ENCODE peak calls at places on chromosomes 3 and 15, in ten cellular contexts. Q is T follicular helper cell; J is progenitor cell of endocrine pancreas; K is stimulated activated CD4-positive, alpha-beta T cell treated with anti-CD3 and anti-CD28 coated beads, Interleukin-15, amount 100 ng/mL, for 24 hours; X is activated T-helper 1 cell treated with anti-CD3 and anti-CD28 coated beads, Interleukin-2, amount 50 U/mL, for 16 hours; E is DND-41; W is substantia nigra; F is psoas muscle; H is activated naive CD8-positive, alpha-beta T cell treated with anti-CD3 and anti-CD28 coated beads, Interleukin-2, amount 10 ng/mL, durations not matched to agents 7 days and 5 days; C is SJSA1. D is an unnamed sample.

GRCh38 chr3:27456554-27456953 is 27.6 kb downstream of the SLC4A7 start:
- DNase-seq in Q (no peak), X (no peak), H (no peak), F (no peak), E (no peak), K (no peak), W (no peak), C (no peak), J (no peak), D (no peak)

GRCh38 chr3:9080165-9080564 is 116.9 kb upstream of the RAD18 start:
- DNase-seq in H (no peak), C (no peak), Q (no peak), E (no peak), X (no peak), J (no peak), F (no peak), K (no peak), W (no peak), D (no peak)

GRCh38 chr15:89615135-89615534 is 39.9 kb downstream of the TICRR start:
- DNase-seq in X (no peak), K (no peak), Q (no peak), H (no peak), E (no peak), J (no peak), C (no peak), F (no peak), W (no peak), D (no peak)

GRCh38 chr15:64507293-64507802 is 47.0 kb downstream of the ZNF609 start:
- DNase-seq in F (peak), K (peak), W (peak), J (no peak), X (no peak), H (no peak), C (no peak), E (peak), Q (no peak), D (no peak)

GRCh38 chr3:45932112-45932511 is 11.2 kb upstream of the CXCR6 start:
- DNase-seq in Q (no peak), W (no peak), K (no peak), E (no peak), C (no peak), F (no peak), J (no peak), H (no peak), X (no peak), D (no peak)

GRCh38 chr3:126320517-126321293 is 36.5 kb downstream of the KLF15 start:
- DNase-seq in E (no peak), H (peak), Q (no peak), W (no peak), J (no peak), F (no peak), C (no peak), K (no peak), X (no peak), D (no peak)

GRCh38 chr3:190886945-190887344 is 24.5 kb upstream of the GMNC start:
- DNase-seq in E (no peak), K (no peak), Q (no peak), H (no peak), X (no peak), C (no peak), F (no peak), J (no peak), W (no peak), D (no peak)

GRCh38 chr3:112003321-112004080 is 4.8 kb downstream of the TAGLN3 start:
- DNase-seq in C (no peak), K (no peak), X (no peak), Q (no peak), J (no peak), E (no peak), F (no peak), H (no peak), W (no peak), D (no peak)

GRCh38 chr15:70669006-70669602 is 94.3 kb downstream of the UACA start:
- DNase-seq in K (no peak), X (no peak), F (no peak), J (no peak), W (no peak), Q (no peak), C (no peak), H (no peak), E (no peak), D (no peak)

GRCh38 chr3:104198136-104198535 is 1168.6 kb upstream of the ALCAM start:
- DNase-seq in W (no peak), Q (no peak), F (no peak), K (no peak), X (no peak), J (no peak), E (no peak), C (no peak), H (no peak), D (no peak)

GRCh38 chr15:85063522-85063921 is 81.9 kb downstream of the PDE8A start:
- DNase-seq in H (no peak), C (no peak), E (no peak), W (no peak), J (no peak), K (no peak), F (no peak), X (no peak), Q (no peak), D (no peak)

GRCh38 chr3:18071833-18072232 is 329.4 kb upstream of the TBC1D5 start:
- DNase-seq in C (peak), F (no peak), K (no peak), J (no peak), Q (no peak), H (no peak), W (no peak), X (no peak), E (peak), D (no peak)

GRCh38 chr3:126402178-126402577 is 7.5 kb downstream of the CFAP100 start:
- DNase-seq in J (no peak), Q (no peak), W (no peak), K (no peak), H (no peak), C (no peak), F (no peak), X (no peak), E (no peak), D (no peak)

D was measured in AG09319.